ENCODE peak calls at places on chromosomes 16 and 17, in nine cellular contexts. U is Panc1; W is suprapubic skin; J is neural progenitor cell; X is epithelial cell of proximal tubule; P is ovary; A is sigmoid colon; O is effector memory CD8-positive, alpha-beta T cell; B is activated CD4-positive, alpha-beta T cell treated with anti-CD3 and anti-CD28 coated beads for 24 hours. L is an unnamed sample.

GRCh38 chr17:82234211-82235055 is 5.6 kb downstream of the SLC16A3 start:
- DNase-seq in A (no peak), P (no peak), X (no peak), B (no peak), O (no peak), J (no peak), U (no peak), W (peak), L (peak)

GRCh38 chr17:42883802-42884553 is 16.6 kb upstream of the G6PC1 start:
- DNase-seq in J (no peak), W (no peak), P (no peak), A (no peak), X (peak), U (no peak), B (no peak), O (no peak), L (no peak)

GRCh38 chr17:44385287-44386181 is 3.9 kb downstream of the ITGA2B start:
- DNase-seq in O (peak), B (peak), A (peak), U (no peak), W (peak), P (peak), J (peak), X (no peak), L (no peak)

GRCh38 chr16:81536648-81537047 is 92.0 kb downstream of the CMIP start:
- DNase-seq in J (no peak), A (no peak), X (no peak), W (no peak), U (no peak), B (no peak), O (no peak), P (no peak), L (no peak)

GRCh38 chr17:17888821-17889220 is 52.0 kb upstream of the SREBF1 start:
- DNase-seq in W (no peak), B (no peak), A (no peak), X (no peak), U (no peak), P (no peak), O (no peak), J (peak), L (no peak)

GRCh38 chr16:83116274-83116892 is 489.6 kb downstream of the CDH13 start:
- DNase-seq in W (no peak), U (no peak), X (no peak), B (no peak), O (no peak), J (no peak), A (no peak), P (no peak), L (no peak)

GRCh38 chr17:78174870-78175642 is 6.7 kb downstream of the SYNGR2 start:
- DNase-seq in U (no peak), X (no peak), P (peak), B (no peak), A (no peak), J (peak), W (no peak), O (no peak), L (no peak)

GRCh38 chr17:81685108-81685507 is 1.3 kb downstream of the HGS start:
- DNase-seq in O (no peak), P (no peak), W (no peak), J (no peak), B (peak), X (no peak), A (no peak), U (no peak), L (no peak)

GRCh38 chr17:1726626-1727257 is 2.2 kb downstream of the WDR81 start:
- DNase-seq in X (no peak), P (peak), W (no peak), B (no peak), A (no peak), O (no peak), U (no peak), J (no peak), L (no peak)

L was measured in GF-D8.